ENCODE peak calls at places on chromosomes 11 and 22, in five cellular contexts. W, C, D, N and P are unnamed samples.
A peak's percentile ranks its signal among the peaks of the same experiment; 100 is the strongest.

GRCh38 chr11:85569525-85569924 is 57.6 kb downstream of the DLG2 start:
- DNase-seq in W (no peak), N (no peak), C (no peak), D (no peak), P (no peak)

GRCh38 chr22:43208703-43209522 is 22.0 kb upstream of the TTLL12 start:
- DNase-seq in D (no peak), W (no peak), N (no peak), C (no peak), P (no peak)

GRCh38 chr22:43501951-43502874 is 90.4 kb downstream of the MPPED1 start:
- DNase-seq in D (no peak), W (no peak), N (no peak), C (no peak), P (no peak)

GRCh38 chr11:117870176-117870952 is 6.1 kb downstream of the FXYD6 start:
- DNase-seq in C (peak; percentile 23), N (no peak), W (peak; percentile 85), D (no peak), P (no peak)

GRCh38 chr11:13940611-13941256 is 21.8 kb upstream of the SPON1 start:
- DNase-seq in W (no peak), D (no peak), C (no peak), N (no peak), P (no peak)

GRCh38 chr11:73258104-73258684 is 13.9 kb upstream of the P2RY6 start:
- DNase-seq in W (no peak), C (no peak), N (no peak), D (no peak), P (peak; percentile 25)

GRCh38 chr22:37077802-37078448 is 26.4 kb downstream of the KCTD17 start:
- DNase-seq in D (peak; percentile 55), W (no peak), C (peak; percentile 84), N (peak; percentile 92), P (peak; percentile 69)

GRCh38 chr22:23129149-23129548 is 12.6 kb downstream of the RSPH14 start:
- DNase-seq in N (no peak), W (no peak), C (no peak), D (no peak), P (no peak)

GRCh38 chr11:33197915-33198727 is 36.8 kb upstream of the CSTF3 start:
- DNase-seq in N (no peak), W (no peak), C (no peak), D (peak; percentile 78), P (peak; percentile 40)

GRCh38 chr11:2470495-2470894 is 25.7 kb downstream of the KCNQ1 start:
- DNase-seq in C (no peak), N (no peak), D (no peak), W (no peak), P (no peak)

GRCh38 chr11:18669211-18669593 is 29.4 kb upstream of the TMEM86A start:
- DNase-seq in N (no peak), D (no peak), C (peak; percentile 86), W (no peak), P (no peak)